ENCODE peak calls at places on chromosome 19, in eight cellular contexts. One of them, this sample, is unnamed.

GRCh38 chr19:54014920-54015560 is 23.6 kb downstream of the CACNG6 start:
- DNase-seq in germinal center: no peak
- DNase-seq in activated CD4-positive, alpha-beta T cell treated with anti-CD3 and anti-CD28 coated beads for 24 hours: no peak
- DNase-seq in lung microvascular endothelial cell: no peak
- DNase-seq in HepG2: no peak
- DNase-seq in endothelial cell: no peak
- DNase-seq in stimulated activated CD4-positive, alpha-beta T cell treated with anti-CD3 and anti-CD28 coated beads, Interleukin-15, amount 100 ng/mL, for 1 hour: no peak
- DNase-seq in central memory CD8-positive, alpha-beta T cell: no peak
- DNase-seq in this sample: no peak

GRCh38 chr19:48258350-48258749 is 2.6 kb upstream of the CARD8 start:
- DNase-seq in germinal center: no peak
- DNase-seq in activated CD4-positive, alpha-beta T cell treated with anti-CD3 and anti-CD28 coated beads for 24 hours: no peak
- DNase-seq in lung microvascular endothelial cell: peak
- DNase-seq in HepG2: no peak
- DNase-seq in endothelial cell: no peak
- DNase-seq in stimulated activated CD4-positive, alpha-beta T cell treated with anti-CD3 and anti-CD28 coated beads, Interleukin-15, amount 100 ng/mL, for 1 hour: no peak
- DNase-seq in central memory CD8-positive, alpha-beta T cell: no peak
- DNase-seq in this sample: no peak

GRCh38 chr19:15454371-15454800 is 4.6 kb upstream of the WIZ start:
- DNase-seq in germinal center: no peak
- DNase-seq in activated CD4-positive, alpha-beta T cell treated with anti-CD3 and anti-CD28 coated beads for 24 hours: no peak
- DNase-seq in lung microvascular endothelial cell: no peak
- DNase-seq in HepG2: no peak
- DNase-seq in endothelial cell: no peak
- DNase-seq in stimulated activated CD4-positive, alpha-beta T cell treated with anti-CD3 and anti-CD28 coated beads, Interleukin-15, amount 100 ng/mL, for 1 hour: no peak
- DNase-seq in central memory CD8-positive, alpha-beta T cell: no peak
- DNase-seq in this sample: no peak

GRCh38 chr19:11481777-11482383 is 1.0 kb upstream of the ELAVL3 start:
- DNase-seq in germinal center: peak
- DNase-seq in activated CD4-positive, alpha-beta T cell treated with anti-CD3 and anti-CD28 coated beads for 24 hours: peak
- DNase-seq in lung microvascular endothelial cell: peak
- DNase-seq in HepG2: peak
- DNase-seq in endothelial cell: peak
- DNase-seq in stimulated activated CD4-positive, alpha-beta T cell treated with anti-CD3 and anti-CD28 coated beads, Interleukin-15, amount 100 ng/mL, for 1 hour: peak
- DNase-seq in central memory CD8-positive, alpha-beta T cell: no peak
- DNase-seq in this sample: peak

GRCh38 chr19:47497073-47497766 is 13.2 kb upstream of the KPTN start:
- DNase-seq in germinal center: no peak
- DNase-seq in activated CD4-positive, alpha-beta T cell treated with anti-CD3 and anti-CD28 coated beads for 24 hours: no peak
- DNase-seq in lung microvascular endothelial cell: no peak
- DNase-seq in HepG2: no peak
- DNase-seq in endothelial cell: no peak
- DNase-seq in stimulated activated CD4-positive, alpha-beta T cell treated with anti-CD3 and anti-CD28 coated beads, Interleukin-15, amount 100 ng/mL, for 1 hour: no peak
- DNase-seq in central memory CD8-positive, alpha-beta T cell: no peak
- DNase-seq in this sample: no peak

GRCh38 chr19:13629687-13630357 is 123.5 kb upstream of the CACNA1A start:
- DNase-seq in germinal center: no peak
- DNase-seq in activated CD4-positive, alpha-beta T cell treated with anti-CD3 and anti-CD28 coated beads for 24 hours: no peak
- DNase-seq in lung microvascular endothelial cell: peak
- DNase-seq in HepG2: no peak
- DNase-seq in endothelial cell: no peak
- DNase-seq in stimulated activated CD4-positive, alpha-beta T cell treated with anti-CD3 and anti-CD28 coated beads, Interleukin-15, amount 100 ng/mL, for 1 hour: no peak
- DNase-seq in central memory CD8-positive, alpha-beta T cell: no peak
- DNase-seq in this sample: no peak

GRCh38 chr19:3057275-3057714 is 5.0 kb downstream of the TLE5 start:
- DNase-seq in germinal center: no peak
- DNase-seq in activated CD4-positive, alpha-beta T cell treated with anti-CD3 and anti-CD28 coated beads for 24 hours: no peak
- DNase-seq in lung microvascular endothelial cell: peak
- DNase-seq in HepG2: no peak
- DNase-seq in endothelial cell: no peak
- DNase-seq in stimulated activated CD4-positive, alpha-beta T cell treated with anti-CD3 and anti-CD28 coated beads, Interleukin-15, amount 100 ng/mL, for 1 hour: no peak
- DNase-seq in central memory CD8-positive, alpha-beta T cell: no peak
- DNase-seq in this sample: no peak

GRCh38 chr19:2495130-2495641 is 19.3 kb downstream of the GADD45B start:
- DNase-seq in germinal center: no peak
- DNase-seq in activated CD4-positive, alpha-beta T cell treated with anti-CD3 and anti-CD28 coated beads for 24 hours: no peak
- DNase-seq in lung microvascular endothelial cell: peak
- DNase-seq in HepG2: no peak
- DNase-seq in endothelial cell: no peak
- DNase-seq in stimulated activated CD4-positive, alpha-beta T cell treated with anti-CD3 and anti-CD28 coated beads, Interleukin-15, amount 100 ng/mL, for 1 hour: no peak
- DNase-seq in central memory CD8-positive, alpha-beta T cell: no peak
- DNase-seq in this sample: no peak

GRCh38 chr19:50505856-50506611 is 5.0 kb downstream of the JOSD2 start:
- DNase-seq in germinal center: no peak
- DNase-seq in activated CD4-positive, alpha-beta T cell treated with anti-CD3 and anti-CD28 coated beads for 24 hours: no peak
- DNase-seq in lung microvascular endothelial cell: no peak
- DNase-seq in HepG2: no peak
- DNase-seq in endothelial cell: no peak
- DNase-seq in stimulated activated CD4-positive, alpha-beta T cell treated with anti-CD3 and anti-CD28 coated beads, Interleukin-15, amount 100 ng/mL, for 1 hour: no peak
- DNase-seq in central memory CD8-positive, alpha-beta T cell: no peak
- DNase-seq in this sample: no peak

This sample was measured in SK-N-DZ.